ENCODE peak calls at places on chromosomes 5 and 9, in four cellular contexts. One of them, this sample, is unnamed.

GRCh38 chr9:114732842-114733241 is 50.9 kb upstream of the TEX48 start:
- DNase-seq in breast epithelium: no peak
- DNase-seq in foreskin fibroblast: no peak
- DNase-seq in GM06990: no peak
- DNase-seq in this sample: no peak

GRCh38 chr5:61991861-61992260 is 314.1 kb upstream of the KIF2A start:
- DNase-seq in breast epithelium: no peak
- DNase-seq in foreskin fibroblast: no peak
- DNase-seq in GM06990: no peak
- DNase-seq in this sample: peak; percentile 64

GRCh38 chr9:134055981-134056461 is 11.8 kb downstream of the BRD3 start:
- DNase-seq in breast epithelium: peak; percentile 77
- DNase-seq in foreskin fibroblast: peak; percentile 72
- DNase-seq in GM06990: no peak
- DNase-seq in this sample: peak; percentile 94

GRCh38 chr5:124963236-124963929 is 216.9 kb upstream of the ZNF608 start:
- DNase-seq in breast epithelium: no peak
- DNase-seq in foreskin fibroblast: peak; percentile 88
- DNase-seq in GM06990: no peak
- DNase-seq in this sample: peak; percentile 64

GRCh38 chr5:66247176-66247960 is 103.3 kb downstream of the SREK1 start:
- DNase-seq in breast epithelium: no peak
- DNase-seq in foreskin fibroblast: peak; percentile 49
- DNase-seq in GM06990: no peak
- DNase-seq in this sample: peak; percentile 86

GRCh38 chr5:119016125-119016774 is 27.9 kb upstream of the DTWD2 start:
- DNase-seq in breast epithelium: no peak
- DNase-seq in foreskin fibroblast: no peak
- DNase-seq in GM06990: peak; percentile 57
- DNase-seq in this sample: no peak

GRCh38 chr5:35679351-35679750 is 61.7 kb downstream of the SPEF2 start:
- DNase-seq in breast epithelium: no peak
- DNase-seq in foreskin fibroblast: no peak
- DNase-seq in GM06990: no peak
- DNase-seq in this sample: peak; percentile 27

GRCh38 chr9:115164511-115164974 is 46.6 kb upstream of the TNC start:
- DNase-seq in breast epithelium: no peak
- DNase-seq in foreskin fibroblast: peak; percentile 42
- DNase-seq in GM06990: no peak
- DNase-seq in this sample: peak; percentile 57

GRCh38 chr9:93183663-93184438 is at the start of gene WNK2:
- DNase-seq in breast epithelium: no peak
- DNase-seq in foreskin fibroblast: no peak
- DNase-seq in GM06990: no peak
- DNase-seq in this sample: no peak

GRCh38 chr9:133732351-133733073 is 5.6 kb downstream of the SARDH start:
- DNase-seq in breast epithelium: peak; percentile 25
- DNase-seq in foreskin fibroblast: no peak
- DNase-seq in GM06990: no peak
- DNase-seq in this sample: no peak

GRCh38 chr5:137264041-137264440 is 235.1 kb downstream of the SPOCK1 start:
- DNase-seq in breast epithelium: no peak
- DNase-seq in foreskin fibroblast: no peak
- DNase-seq in GM06990: no peak
- DNase-seq in this sample: peak; percentile 61

GRCh38 chr5:10582512-10582897 is 18.6 kb downstream of the ANKRD33B start:
- DNase-seq in breast epithelium: no peak
- DNase-seq in foreskin fibroblast: no peak
- DNase-seq in GM06990: no peak
- DNase-seq in this sample: no peak

GRCh38 chr5:20572560-20572959 is 584.6 kb upstream of the CDH18 start:
- DNase-seq in breast epithelium: no peak
- DNase-seq in foreskin fibroblast: no peak
- DNase-seq in GM06990: no peak
- DNase-seq in this sample: no peak

GRCh38 chr9:120863833-120864232 is 13.2 kb downstream of the PHF19 start:
- DNase-seq in breast epithelium: no peak
- DNase-seq in foreskin fibroblast: no peak
- DNase-seq in GM06990: no peak
- DNase-seq in this sample: no peak
- TF ChIP-seq CTCF in breast epithelium: no peak
- TF ChIP-seq CTCF in foreskin fibroblast: no peak
- TF ChIP-seq CTCF in GM06990: no peak
- TF ChIP-seq CTCF in this sample: no peak

GRCh38 chr5:1746371-1747078 is 53.1 kb downstream of the MRPL36 start:
- DNase-seq in breast epithelium: peak; percentile 46
- DNase-seq in foreskin fibroblast: no peak
- DNase-seq in GM06990: no peak
- DNase-seq in this sample: no peak

GRCh38 chr5:1748271-1748670 is 51.4 kb downstream of the MRPL36 start:
- DNase-seq in breast epithelium: peak; percentile 33
- DNase-seq in foreskin fibroblast: no peak
- DNase-seq in GM06990: no peak
- DNase-seq in this sample: no peak

GRCh38 chr5:1745806-1746370 is 53.7 kb downstream of the MRPL36 start:
- DNase-seq in breast epithelium: peak; percentile 45
- DNase-seq in foreskin fibroblast: no peak
- DNase-seq in GM06990: no peak
- DNase-seq in this sample: no peak

GRCh38 chr5:1747803-1748085 is 51.9 kb downstream of the MRPL36 start:
- DNase-seq in breast epithelium: peak; percentile 33
- DNase-seq in foreskin fibroblast: no peak
- DNase-seq in GM06990: no peak
- DNase-seq in this sample: no peak

DNA sequence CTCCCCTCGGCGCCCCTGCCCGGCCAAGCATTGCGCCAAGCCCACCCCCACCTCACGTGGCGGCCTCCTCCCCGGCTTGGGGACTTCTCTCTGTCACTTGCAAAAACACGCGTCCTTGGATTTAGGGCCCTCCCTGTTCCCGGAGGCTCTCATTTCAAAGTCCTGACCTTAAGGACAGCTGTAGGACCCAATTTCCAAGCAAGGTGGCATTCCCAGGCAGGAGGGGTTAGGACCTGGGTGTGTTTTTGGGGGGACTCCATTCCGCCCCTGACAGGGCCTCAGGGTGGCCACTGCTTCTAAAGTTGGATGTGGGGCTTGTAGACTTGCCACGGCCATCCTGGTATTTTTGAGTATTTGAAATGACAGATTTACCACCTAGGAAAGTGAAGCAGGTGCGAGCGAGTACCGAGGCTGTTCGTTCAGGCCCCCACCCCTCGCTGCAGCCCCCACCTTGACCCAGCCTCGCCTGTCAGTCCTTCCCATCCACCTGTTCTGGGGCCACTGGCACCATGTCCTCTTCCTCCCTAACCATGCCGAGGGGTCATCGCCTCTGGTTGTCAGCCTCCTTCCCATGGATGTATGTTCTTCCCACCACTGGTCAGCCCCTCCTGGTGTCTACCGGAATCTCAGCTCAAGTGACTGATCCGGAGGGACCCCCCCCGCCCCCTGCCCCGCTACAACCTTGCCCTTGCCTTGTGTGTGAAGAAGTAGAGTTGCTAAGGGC is 52.4 kb downstream of the MRPL36 start:
- DNase-seq in breast epithelium: peak; percentile 19
- DNase-seq in foreskin fibroblast: no peak
- DNase-seq in GM06990: no peak
- DNase-seq in this sample: no peak
- H3K4me3 ChIP-seq in breast epithelium: no peak overlapping the region
- H3K4me3 ChIP-seq in foreskin fibroblast: no peak overlapping the region
- H3K4me3 ChIP-seq in GM06990: no peak overlapping the region
- H3K4me3 ChIP-seq in this sample: no peak overlapping the region

DNA sequence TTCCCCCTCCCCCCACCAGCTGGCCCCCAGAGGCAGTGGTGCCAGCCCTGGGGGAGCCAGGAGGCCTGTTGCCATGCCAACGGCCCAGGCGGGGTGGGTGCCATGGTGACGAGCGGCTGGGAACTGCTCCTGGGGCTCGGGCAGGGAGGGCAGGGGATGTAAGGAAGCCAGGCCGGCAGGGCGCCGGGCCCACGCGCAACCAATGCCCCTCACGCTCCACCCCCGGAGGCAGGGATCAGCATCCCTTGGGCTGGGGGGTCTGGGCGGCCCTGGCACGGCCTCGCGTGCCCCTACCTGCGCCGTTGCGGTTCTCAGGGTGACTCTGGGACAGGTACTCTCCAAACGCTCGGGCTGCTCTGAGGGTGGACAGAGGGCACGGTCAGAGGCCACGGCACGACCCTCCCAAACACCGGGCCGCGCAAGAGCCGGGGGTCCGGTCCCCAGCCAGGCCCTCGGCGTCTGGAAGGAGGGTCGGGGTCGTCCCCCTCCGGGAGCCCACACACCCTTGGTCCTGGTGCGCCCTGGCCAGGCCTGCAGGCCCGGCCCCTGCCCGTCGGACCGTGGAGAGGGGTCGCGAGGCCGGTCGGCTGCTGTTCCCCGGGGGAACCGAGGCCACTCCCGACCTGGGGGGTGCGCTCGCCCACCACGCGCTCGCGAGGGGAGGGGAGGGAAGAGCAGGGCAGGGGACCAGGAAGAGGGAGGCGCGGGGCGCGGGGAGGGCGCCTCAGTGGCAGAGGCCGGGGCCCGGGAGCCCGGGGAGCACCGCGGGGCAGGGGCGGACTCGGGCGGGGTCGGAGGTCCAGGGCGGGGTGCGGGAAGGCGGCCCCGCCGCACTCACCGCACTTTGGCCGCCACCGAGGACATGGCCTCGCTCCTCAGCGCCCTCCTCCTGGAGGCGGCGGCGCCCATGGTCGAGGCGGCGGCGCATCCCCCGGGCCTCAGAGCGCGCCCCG is 664 bp downstream of the NSMF start:
- DNase-seq in breast epithelium: no peak
- DNase-seq in foreskin fibroblast: no peak
- DNase-seq in GM06990: peak; percentile 44
- DNase-seq in this sample: no peak
- TF ChIP-seq CTCF in breast epithelium: no peak
- TF ChIP-seq CTCF in foreskin fibroblast: no peak
- TF ChIP-seq CTCF in GM06990: no peak
- TF ChIP-seq CTCF in this sample: no peak

GRCh38 chr5:176596069-176596656 is 13.8 kb downstream of the GPRIN1 start:
- DNase-seq in breast epithelium: no peak
- DNase-seq in foreskin fibroblast: no peak
- DNase-seq in GM06990: no peak
- DNase-seq in this sample: no peak

GRCh38 chr5:176597417-176598389 is 12.3 kb downstream of the GPRIN1 start:
- DNase-seq in breast epithelium: no peak
- DNase-seq in foreskin fibroblast: no peak
- DNase-seq in GM06990: no peak
- DNase-seq in this sample: no peak

GRCh38 chr5:176595386-176595943 is 14.5 kb downstream of the GPRIN1 start:
- DNase-seq in breast epithelium: no peak
- DNase-seq in foreskin fibroblast: no peak
- DNase-seq in GM06990: no peak
- DNase-seq in this sample: no peak

GRCh38 chr5:176594554-176594953 is 15.4 kb downstream of the GPRIN1 start:
- DNase-seq in breast epithelium: no peak
- DNase-seq in foreskin fibroblast: no peak
- DNase-seq in GM06990: no peak
- DNase-seq in this sample: no peak

DNA sequence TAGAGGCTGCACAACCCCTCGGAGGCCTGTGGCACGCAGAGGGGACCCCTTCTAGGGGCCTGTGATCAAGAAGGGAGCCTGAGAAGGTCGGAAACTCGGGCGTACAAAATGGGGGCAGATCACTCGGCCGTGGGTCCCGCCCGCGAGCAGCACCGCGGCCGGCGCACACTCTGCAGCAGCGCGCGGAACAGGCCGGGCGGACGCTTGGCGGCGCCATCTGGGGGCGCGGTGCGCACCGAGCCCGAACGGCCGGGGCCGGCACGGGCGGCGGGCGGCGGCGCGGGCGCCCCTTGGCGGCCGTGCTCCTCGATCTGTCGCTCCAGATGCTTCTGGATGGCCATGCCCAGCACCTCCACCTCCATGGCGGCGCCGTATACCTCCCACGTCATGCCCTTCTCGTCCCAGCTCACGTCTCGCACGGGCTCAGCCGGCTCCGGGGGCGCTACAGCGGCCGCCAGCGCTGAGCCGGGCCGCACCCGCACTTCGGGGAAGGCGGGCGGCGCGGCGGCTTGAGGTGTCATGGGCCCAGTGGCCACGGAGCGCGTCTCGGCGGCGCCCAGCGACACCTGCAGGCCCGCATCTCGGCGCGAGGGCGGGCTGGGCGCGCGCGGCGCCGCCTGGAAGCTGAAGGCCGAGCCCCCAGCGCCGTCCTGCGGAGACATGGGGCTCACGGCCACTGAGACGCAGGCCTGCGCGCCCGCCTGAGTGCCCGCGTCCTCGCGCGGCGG is 13.1 kb downstream of the GPRIN1 start:
- DNase-seq in breast epithelium: no peak
- DNase-seq in foreskin fibroblast: peak; percentile 22
- DNase-seq in GM06990: peak; percentile 66
- DNase-seq in this sample: peak; percentile 23
- H3K4me3 ChIP-seq in breast epithelium: peak overlapping the region; percentile 46
- H3K4me3 ChIP-seq in foreskin fibroblast: no peak overlapping the region
- H3K4me3 ChIP-seq in GM06990: no peak overlapping the region
- H3K4me3 ChIP-seq in this sample: no peak overlapping the region

DNA sequence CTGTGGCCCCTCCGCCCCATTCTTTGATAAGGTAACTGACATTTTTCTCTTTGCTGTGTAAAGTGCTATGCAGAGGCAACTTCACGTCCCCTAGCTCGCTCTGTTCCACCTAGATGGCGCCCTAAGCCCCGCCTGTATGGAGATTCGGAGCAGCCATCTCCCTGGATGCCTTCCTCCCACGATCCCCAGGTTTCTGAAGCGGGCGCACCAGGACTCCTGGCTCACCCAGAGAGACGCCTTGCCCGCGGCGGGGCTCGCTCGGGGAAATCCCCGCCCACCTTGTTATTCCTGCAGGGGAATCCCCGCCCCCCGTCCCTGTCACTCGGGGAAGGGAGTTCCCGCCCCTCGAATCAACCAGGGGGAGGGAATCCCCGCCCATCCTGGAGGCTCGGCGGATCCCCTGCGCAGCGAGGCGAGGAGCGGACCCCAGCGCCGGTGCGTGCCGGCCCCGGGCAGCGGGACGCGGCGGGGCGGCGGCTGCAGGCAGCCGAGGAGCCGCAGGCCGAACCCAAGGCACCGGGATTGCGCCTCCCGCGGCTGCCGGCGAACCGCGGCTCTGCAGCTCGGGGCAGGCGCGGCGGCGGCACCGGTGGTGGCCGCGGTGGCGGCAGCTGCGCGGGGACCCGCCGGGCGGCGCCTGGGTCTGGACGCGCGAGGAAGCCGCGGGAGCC is at the start of gene PDZD2:
- DNase-seq in breast epithelium: peak; percentile 57
- DNase-seq in foreskin fibroblast: peak; percentile 30
- DNase-seq in GM06990: peak; percentile 68
- DNase-seq in this sample: peak; percentile 41
- TF ChIP-seq CTCF in breast epithelium: no peak
- TF ChIP-seq CTCF in foreskin fibroblast: peak; percentile 50
- TF ChIP-seq CTCF in GM06990: peak; percentile 66
- TF ChIP-seq CTCF in this sample: peak; percentile 42